ENCODE peak calls at places on chromosomes 4 and X, in seven cellular contexts. W, D, B, I, F, A and K are unnamed samples.

GRCh38 chrX:24024819-24025740 is 1.9 kb downstream of the KLHL15 start:
- DNase-seq in W (peak), F (peak), I (peak), A (peak), D (peak), B (peak), K (peak)

GRCh38 chr4:123597586-123597985 is 201.0 kb downstream of the SPRY1 start:
- DNase-seq in F (peak), W (peak), I (no peak), B (no peak), A (no peak), D (peak), K (no peak)

GRCh38 chr4:7134737-7135388 is 57.5 kb upstream of the SORCS2 start:
- DNase-seq in D (no peak), F (peak), I (no peak), A (no peak), W (no peak), B (no peak), K (no peak)

GRCh38 chrX:103776586-103776985 is at the start of gene PLP1:
- DNase-seq in F (no peak), D (no peak), B (no peak), A (no peak), I (no peak), W (no peak), K (peak)

GRCh38 chrX:10649286-10649685 is 28.9 kb upstream of the MID1 start:
- DNase-seq in I (no peak), B (no peak), F (peak), D (no peak), A (no peak), W (peak), K (no peak)

GRCh38 chrX:31232506-31232905 is 160.7 kb upstream of the FTHL17 start:
- DNase-seq in A (no peak), W (peak), D (no peak), F (no peak), I (no peak), B (no peak), K (no peak)

GRCh38 chr4:38669233-38669632 is 5.2 kb downstream of the KLF3 start:
- DNase-seq in I (no peak), F (no peak), B (no peak), A (no peak), D (peak), W (peak), K (no peak)

GRCh38 chrX:31440546-31440945 is 368.7 kb upstream of the FTHL17 start:
- DNase-seq in F (peak), I (no peak), B (no peak), W (no peak), D (no peak), A (no peak), K (no peak)

GRCh38 chrX:31420711-31421151 is 348.9 kb upstream of the FTHL17 start:
- DNase-seq in W (peak), D (peak), B (no peak), F (peak), I (peak), A (no peak), K (no peak)

GRCh38 chr4:88064410-88064809 is 57.0 kb downstream of the PKD2 start:
- DNase-seq in I (no peak), B (no peak), D (no peak), W (no peak), A (no peak), F (no peak), K (no peak)

GRCh38 chr4:104906274-104906673 is 240.4 kb upstream of the TET2 start:
- DNase-seq in F (no peak), D (no peak), W (no peak), A (no peak), I (no peak), B (no peak), K (no peak)

GRCh38 chrX:48911407-48912182 is at the start of gene SLC35A2:
- DNase-seq in B (peak), I (peak), A (no peak), W (peak), F (peak), D (peak), K (peak)

GRCh38 chr4:163688856-163689255 is 194.4 kb downstream of the TMA16 start:
- DNase-seq in F (no peak), D (no peak), W (no peak), A (no peak), I (no peak), B (no peak), K (no peak)
- H2AK5ac ChIP-seq in F (no peak), D (no peak), W (no peak), A (no peak), I (no peak), B (no peak), K (no peak)

GRCh38 chr4:107036602-107037151 is 564 bp upstream of the DKK2 start:
- DNase-seq in A (no peak), D (peak), I (no peak), W (peak), F (no peak), B (peak), K (no peak)
- H3K9ac ChIP-seq in A (no peak), D (peak), I (no peak), W (no peak), F (no peak), B (no peak), K (no peak)

GRCh38 chr4:63505714-63506460 is 903.4 kb downstream of the TECRL start:
- DNase-seq in F (no peak), I (no peak), W (peak), B (no peak), A (no peak), D (no peak), K (no peak)
- H3K4ac ChIP-seq in F (no peak), I (no peak), W (no peak), B (no peak), A (no peak), D (no peak), K (no peak)

GRCh38 chr4:152807294-152807829 is 27.6 kb downstream of the ARFIP1 start:
- DNase-seq in F (peak), I (no peak), B (no peak), A (no peak), W (no peak), D (peak), K (no peak)
- H2AK5ac ChIP-seq in F (no peak), I (no peak), B (no peak), A (no peak), W (no peak), D (no peak), K (no peak)

DNA sequence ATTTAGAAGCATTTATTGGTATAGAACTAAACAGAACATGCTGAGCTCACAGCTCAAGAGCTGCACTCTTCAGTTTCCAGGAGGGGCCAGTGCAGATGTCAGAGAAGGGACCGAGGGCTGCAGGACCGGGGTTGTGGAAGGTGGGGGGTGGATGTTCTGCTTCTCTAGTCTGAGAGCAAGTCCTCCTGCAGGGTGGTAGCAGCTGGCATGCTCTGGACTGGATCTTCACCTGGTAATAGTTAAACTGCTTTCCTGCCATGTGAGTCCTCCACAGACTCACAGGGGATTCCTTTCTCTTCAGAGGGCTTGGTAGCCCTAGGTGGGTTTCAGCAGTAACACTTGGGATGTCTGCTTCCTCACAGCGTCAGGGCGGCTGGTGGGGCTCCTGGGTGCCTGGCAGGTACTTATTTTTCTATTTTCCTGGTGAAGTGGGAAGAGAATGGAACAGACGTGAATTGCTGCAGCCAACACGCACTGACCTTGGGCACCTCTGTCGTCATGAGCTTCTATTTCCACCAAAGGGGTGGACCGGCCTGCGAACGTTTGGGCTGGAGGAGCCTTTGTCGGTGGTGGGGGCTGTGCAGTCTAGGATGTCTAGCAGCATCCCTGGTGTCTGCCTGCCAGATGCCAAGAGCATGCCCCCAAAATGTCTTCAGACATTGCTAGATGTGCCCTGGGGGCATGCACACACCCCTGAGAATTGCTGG is 2.5 kb downstream of the MAEA start:
- DNase-seq in I (no peak), W (no peak), F (no peak), B (no peak), D (no peak), A (no peak), K (peak)
- H3K9ac ChIP-seq in I (no peak), W (no peak), F (no peak), B (peak), D (peak), A (no peak), K (no peak)

DNA sequence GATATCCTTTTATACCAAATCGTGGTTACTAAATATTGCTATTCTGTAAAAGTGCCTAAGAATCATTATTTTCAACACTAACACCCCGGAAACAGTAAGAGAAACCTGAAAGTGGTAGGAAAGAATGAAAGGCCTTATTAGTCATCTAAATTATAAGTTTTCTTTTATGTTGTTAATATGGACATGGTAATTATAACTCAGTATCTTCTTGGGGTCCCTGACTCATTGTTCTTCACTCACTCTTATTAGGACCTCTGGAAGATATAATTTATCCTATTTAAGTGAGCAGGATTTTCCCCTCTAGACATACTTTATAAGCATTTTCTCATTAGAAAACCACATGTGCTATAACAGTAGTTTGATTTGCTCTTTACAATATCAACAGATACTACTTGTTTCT is 51.0 kb downstream of the SMARCA5 start:
- DNase-seq in A (no peak), B (no peak), I (no peak), W (no peak), F (no peak), D (no peak), K (no peak)
- H3K4ac ChIP-seq in A (no peak), B (no peak), I (no peak), W (no peak), F (no peak), D (no peak), K (no peak)